ENCODE peak calls at places on chromosome 19, in seven cellular contexts. One of them, this sample, is unnamed.

GRCh38 chr19:46009530-46010510 is 13.0 kb downstream of the PGLYRP1 start:
- DNase-seq in activated naive CD4-positive, alpha-beta T cell treated with anti-CD3 and anti-CD28 coated beads for 36 hours: peak; percentile 77
- DNase-seq in tibial nerve: peak; percentile 51
- DNase-seq in GM04504: no peak
- DNase-seq in NCI-H446: peak; percentile 28
- DNase-seq in Peyer's patch: peak; percentile 46
- DNase-seq in DMS153: no peak
- DNase-seq in this sample: peak; percentile 22

GRCh38 chr19:55066107-55066709 is 3.3 kb upstream of the RDH13 start:
- DNase-seq in GM04504: no peak
- DNase-seq in DMS153: no peak
- DNase-seq in tibial nerve: no peak
- DNase-seq in activated naive CD4-positive, alpha-beta T cell treated with anti-CD3 and anti-CD28 coated beads for 36 hours: no peak
- DNase-seq in NCI-H446: no peak
- DNase-seq in Peyer's patch: no peak
- DNase-seq in this sample: no peak

GRCh38 chr19:16868423-16869130 is 20.2 kb upstream of the F2RL3 start:
- DNase-seq in activated naive CD4-positive, alpha-beta T cell treated with anti-CD3 and anti-CD28 coated beads for 36 hours: no peak
- DNase-seq in tibial nerve: no peak
- DNase-seq in Peyer's patch: no peak
- DNase-seq in DMS153: no peak
- DNase-seq in NCI-H446: no peak
- DNase-seq in GM04504: no peak
- DNase-seq in this sample: no peak

GRCh38 chr19:37991841-37992248 is 84.8 kb downstream of the SIPA1L3 start:
- DNase-seq in activated naive CD4-positive, alpha-beta T cell treated with anti-CD3 and anti-CD28 coated beads for 36 hours: no peak
- DNase-seq in GM04504: no peak
- DNase-seq in DMS153: no peak
- DNase-seq in Peyer's patch: no peak
- DNase-seq in tibial nerve: no peak
- DNase-seq in NCI-H446: no peak
- DNase-seq in this sample: no peak

GRCh38 chr19:2334986-2335846 is 6.7 kb downstream of the SPPL2B start:
- DNase-seq in tibial nerve: no peak
- DNase-seq in Peyer's patch: no peak
- DNase-seq in DMS153: no peak
- DNase-seq in activated naive CD4-positive, alpha-beta T cell treated with anti-CD3 and anti-CD28 coated beads for 36 hours: peak; percentile 30
- DNase-seq in GM04504: no peak
- DNase-seq in NCI-H446: no peak
- DNase-seq in this sample: no peak

GRCh38 chr19:2197270-2197669 is 33.5 kb downstream of the DOT1L start:
- DNase-seq in tibial nerve: no peak
- DNase-seq in NCI-H446: no peak
- DNase-seq in Peyer's patch: no peak
- DNase-seq in GM04504: no peak
- DNase-seq in activated naive CD4-positive, alpha-beta T cell treated with anti-CD3 and anti-CD28 coated beads for 36 hours: no peak
- DNase-seq in DMS153: no peak
- DNase-seq in this sample: no peak

GRCh38 chr19:32717496-32717895 is 2.1 kb upstream of the TDRD12 start:
- DNase-seq in DMS153: no peak
- DNase-seq in NCI-H446: no peak
- DNase-seq in GM04504: no peak
- DNase-seq in Peyer's patch: no peak
- DNase-seq in activated naive CD4-positive, alpha-beta T cell treated with anti-CD3 and anti-CD28 coated beads for 36 hours: no peak
- DNase-seq in tibial nerve: no peak
- DNase-seq in this sample: no peak

GRCh38 chr19:56092685-56093631 is 28.1 kb downstream of the ZNF787 start:
- DNase-seq in activated naive CD4-positive, alpha-beta T cell treated with anti-CD3 and anti-CD28 coated beads for 36 hours: no peak
- DNase-seq in Peyer's patch: no peak
- DNase-seq in tibial nerve: no peak
- DNase-seq in DMS153: no peak
- DNase-seq in NCI-H446: no peak
- DNase-seq in GM04504: no peak
- DNase-seq in this sample: no peak

This sample was measured in SHP77 treated with DMSO at 0.1 percent for 48 hours.